ENCODE peak calls at places on chromosomes 3 and 15, in ten cellular contexts. K is NCI-H2171; Z is activated naive CD4-positive, alpha-beta T cell; D is NCI-H1930; T is ascending aorta; I is H9; P is naive thymus-derived CD8-positive, alpha-beta T cell; E is AG08395; C is KBM-7; F is mesothelial cell of epicardium. A is an unnamed sample.

GRCh38 chr3:129022114-129022994 is 21.2 kb downstream of the EFCC1 start:
- DNase-seq in K (no peak), Z (no peak), D (no peak), T (no peak), I (no peak), P (no peak), E (peak), C (peak), F (peak), A (no peak)

GRCh38 chr3:64224826-64225606 is at the start of gene PRICKLE2:
- DNase-seq in K (no peak), Z (no peak), D (no peak), T (peak), I (peak), P (no peak), E (peak), C (no peak), F (no peak), A (no peak)

GRCh38 chr3:197000211-197000610 is 29.4 kb downstream of the MELTF start:
- DNase-seq in K (no peak), Z (no peak), D (no peak), T (no peak), I (peak), P (no peak), E (no peak), C (no peak), F (no peak), A (no peak)

GRCh38 chr3:25218362-25218761 is 209.7 kb upstream of the RARB start:
- DNase-seq in K (no peak), Z (no peak), D (no peak), T (no peak), I (no peak), P (no peak), E (no peak), C (no peak), F (no peak), A (no peak)

GRCh38 chr3:1252061-1252430 is 159.2 kb downstream of the CNTN6 start:
- DNase-seq in K (no peak), Z (no peak), D (no peak), T (no peak), I (no peak), P (no peak), E (no peak), C (no peak), F (no peak), A (no peak)

GRCh38 chr15:31974154-31974794 is 56.0 kb upstream of the CHRNA7 start:
- DNase-seq in K (no peak), Z (no peak), D (no peak), T (no peak), I (no peak), P (no peak), E (no peak), C (no peak), F (no peak), A (no peak)

GRCh38 chr15:69760890-69761568 is 308.4 kb downstream of the RPLP1 start:
- DNase-seq in K (no peak), Z (peak), D (no peak), T (peak), I (no peak), P (peak), E (peak), C (peak), F (no peak), A (peak)

GRCh38 chr15:77650285-77650684 is 17.6 kb upstream of the LINGO1 start:
- DNase-seq in K (no peak), Z (no peak), D (no peak), T (no peak), I (peak), P (no peak), E (no peak), C (peak), F (no peak), A (no peak)

GRCh38 chr15:63203451-63204090 is 14.2 kb downstream of the RAB8B start:
- DNase-seq in K (no peak), Z (no peak), D (no peak), T (no peak), I (no peak), P (peak), E (no peak), C (peak), F (no peak), A (no peak)

GRCh38 chr3:150254199-150254786 is 153.8 kb upstream of the TSC22D2 start:
- DNase-seq in K (no peak), Z (no peak), D (no peak), T (no peak), I (no peak), P (no peak), E (no peak), C (no peak), F (no peak), A (no peak)

GRCh38 chr3:38147434-38147833 is 9.0 kb downstream of the MYD88 start:
- DNase-seq in K (no peak), Z (no peak), D (no peak), T (no peak), I (no peak), P (no peak), E (no peak), C (peak), F (no peak), A (no peak)

GRCh38 chr3:140363801-140364200 is 314.1 kb upstream of the TRIM42 start:
- DNase-seq in K (no peak), Z (no peak), D (no peak), T (no peak), I (no peak), P (no peak), E (no peak), C (no peak), F (no peak), A (no peak)

GRCh38 chr3:147960791-147961190 is 551.6 kb downstream of the ZIC1 start:
- DNase-seq in K (no peak), Z (no peak), D (no peak), T (no peak), I (peak), P (no peak), E (no peak), C (no peak), F (no peak), A (no peak)

GRCh38 chr3:117528688-117529087 is 819.1 kb downstream of the TUSC7 start:
- DNase-seq in K (no peak), Z (no peak), D (no peak), T (no peak), I (no peak), P (no peak), E (no peak), C (no peak), F (no peak), A (no peak)

GRCh38 chr15:70308011-70308761 is 210.5 kb upstream of the TLE3 start:
- DNase-seq in K (no peak), Z (peak), D (no peak), T (no peak), I (no peak), P (peak), E (no peak), C (peak), F (no peak), A (no peak)

GRCh38 chr15:98754283-98755022 is 106.1 kb downstream of the IGF1R start:
- DNase-seq in K (no peak), Z (no peak), D (no peak), T (no peak), I (no peak), P (no peak), E (peak), C (peak), F (no peak), A (no peak)

GRCh38 chr3:76873509-76874242 is 166.2 kb upstream of the ROBO2 start:
- DNase-seq in K (no peak), Z (no peak), D (no peak), T (no peak), I (no peak), P (no peak), E (no peak), C (no peak), F (no peak), A (no peak)